ENCODE peak calls at places on chromosomes 13 and 19, in seven cellular contexts. G is esophagus squamous epithelium, Z is spleen, D is A549, B is uterus, F is ovary, T is tibial nerve. W is an unnamed sample. For H3K4me1, the result is how much of the 10 kb centered on the place peaks cover.

GRCh38 chr13:31168736-31169135 is 7.0 kb upstream of the HSPH1 start:
- DNase-seq in Z (no peak), B (no peak), T (no peak), D (no peak), F (no peak), G (no peak), W (no peak)

GRCh38 chr13:30331331-30331771 is 24.0 kb upstream of the KATNAL1 start:
- DNase-seq in F (peak), T (no peak), G (no peak), Z (no peak), B (peak), D (no peak), W (no peak)

GRCh38 chr13:93462151-93462550 is 235.5 kb downstream of the GPC6 start:
- DNase-seq in D (no peak), Z (no peak), T (no peak), F (no peak), G (no peak), B (no peak), W (no peak)

GRCh38 chr13:97856001-97856675 is 97.3 kb upstream of the IPO5 start:
- DNase-seq in D (no peak), Z (no peak), B (peak), T (peak), F (peak), G (no peak), W (peak)

GRCh38 chr13:35292329-35292728 is 184.2 kb downstream of the MAB21L1 start:
- DNase-seq in D (no peak), Z (no peak), F (no peak), B (no peak), G (no peak), T (no peak), W (no peak)

GRCh38 chr13:111856571-111856970 is 210.4 kb upstream of the SOX1 start:
- DNase-seq in D (no peak), F (no peak), Z (no peak), B (no peak), G (no peak), T (no peak), W (peak)

GRCh38 chr19:39032164-39032918 is at the start of gene FBXO27:
- DNase-seq in D (no peak), G (no peak), F (peak), Z (no peak), T (no peak), B (no peak), W (no peak)

GRCh38 chr13:35393886-35394285 is 82.6 kb downstream of the MAB21L1 start:
- DNase-seq in G (no peak), F (no peak), B (no peak), D (no peak), Z (no peak), T (no peak), W (no peak)

GRCh38 chr19:49524812-49525455 is 2.9 kb upstream of the RCN3 start:
- DNase-seq in T (no peak), F (no peak), D (no peak), G (no peak), Z (peak), B (no peak), W (no peak)

GRCh38 chr13:101300531-101300930 is 115.8 kb downstream of the NALCN start:
- DNase-seq in T (no peak), D (no peak), G (no peak), Z (no peak), F (no peak), B (no peak), W (no peak)

DNA sequence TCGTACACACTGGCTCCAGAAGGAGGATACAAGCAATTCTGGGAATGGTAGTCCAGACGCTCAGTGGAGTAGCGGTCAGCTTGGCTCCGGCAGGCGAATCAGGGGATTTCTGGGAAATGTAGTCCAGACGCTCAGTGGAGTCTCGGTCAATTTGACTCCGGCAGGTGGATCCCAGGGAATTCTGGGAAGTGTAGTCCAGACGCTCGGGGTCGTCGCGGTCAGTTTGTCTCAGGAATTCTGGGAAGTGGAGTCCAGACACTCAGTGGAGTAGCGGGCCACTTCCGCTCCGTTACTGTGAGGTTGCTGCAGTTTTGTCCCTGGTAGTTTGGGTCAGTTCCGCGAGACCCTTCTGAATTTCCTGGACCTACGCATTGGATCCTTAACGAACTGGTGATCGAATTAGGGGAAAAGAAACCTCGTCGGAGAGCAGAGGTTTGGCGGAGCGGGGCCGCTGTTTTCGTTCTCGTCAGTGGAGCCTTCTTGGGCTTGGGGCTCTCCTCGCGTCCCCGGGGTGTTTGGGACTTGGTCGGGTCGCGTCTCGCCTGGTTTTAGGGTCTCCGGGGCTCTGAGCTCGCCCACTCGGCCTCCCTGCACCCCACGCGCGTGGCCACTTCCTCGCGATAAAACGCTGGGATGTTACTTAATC is at the start of gene ZNF225:
- DNase-seq in T (peak), D (peak), Z (peak), F (peak), B (peak), G (peak), W (peak)
- TF ChIP-seq POLR2A in T (no peak), D (peak), Z (no peak), F (no peak), B (no peak), G (no peak), W (no peak)

DNA sequence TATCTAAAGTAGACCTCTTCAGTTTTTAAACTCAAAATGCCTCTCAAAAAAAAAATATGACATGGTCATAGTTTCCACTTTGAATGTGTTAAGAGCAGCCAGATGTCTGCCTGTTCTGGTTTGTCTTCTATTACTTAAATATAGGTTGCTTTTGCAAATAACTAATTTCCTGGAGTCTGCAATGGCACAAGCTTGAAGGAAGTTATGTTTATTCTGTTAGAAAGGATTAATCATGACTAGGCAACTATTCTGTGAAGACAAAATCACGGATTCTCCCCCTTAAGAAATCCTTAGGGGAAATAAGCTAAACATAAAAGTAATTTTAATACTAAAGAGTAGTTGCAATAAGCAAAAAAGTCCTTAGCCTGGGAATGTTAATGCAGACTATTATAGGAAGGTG is 26.3 kb downstream of the SKA3 start:
- DNase-seq in F (no peak), Z (no peak), D (no peak), B (no peak), T (no peak), G (no peak), W (no peak)
- H3K27ac ChIP-seq in F (no peak), Z (no peak), D (no peak), B (no peak), T (no peak), G (no peak), W (no peak)

DNA sequence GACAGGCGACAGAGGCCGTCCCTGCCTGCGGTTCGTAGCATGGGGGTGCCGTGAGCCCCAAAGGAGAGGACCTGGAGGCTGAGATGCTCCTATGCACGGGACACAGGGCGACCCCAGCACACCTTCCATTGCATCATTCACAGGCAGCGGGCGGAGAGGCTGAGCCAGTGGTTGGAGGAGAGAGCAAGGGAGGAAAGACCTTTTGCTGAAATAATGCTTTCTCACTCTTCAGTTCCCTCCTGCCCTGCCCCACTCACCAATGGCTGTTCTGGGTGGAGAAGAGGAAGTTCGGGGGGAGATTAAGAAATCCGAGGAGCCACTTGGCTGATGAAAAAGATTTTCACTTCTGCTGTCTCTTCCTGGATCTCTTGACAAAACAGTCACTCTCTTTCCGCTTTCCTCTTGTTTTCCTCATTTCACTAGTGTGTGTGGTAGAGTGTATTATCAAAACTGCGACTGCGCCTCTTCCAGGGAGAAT is at the start of gene NLRP12:
- DNase-seq in D (no peak), T (peak), B (no peak), G (no peak), F (no peak), Z (peak), W (no peak)
- H3K4me1 ChIP-seq in D (under half), T (under half), B (under half), G (under half), F (under half), Z (under half), W (under half)

GRCh38 chr19:3682286-3682685 is 18.0 kb downstream of the PIP5K1C start:
- DNase-seq in T (no peak), Z (no peak), D (no peak), B (no peak), F (no peak), G (no peak), W (no peak)

GRCh38 chr19:3682741-3683404 is 17.4 kb downstream of the PIP5K1C start:
- DNase-seq in Z (no peak), G (no peak), F (no peak), D (no peak), T (no peak), B (peak), W (no peak)

GRCh38 chr19:3684817-3685410 is 15.4 kb downstream of the PIP5K1C start:
- DNase-seq in B (no peak), G (no peak), Z (no peak), T (no peak), D (no peak), F (no peak), W (no peak)

GRCh38 chr19:3683405-3683865 is 16.8 kb downstream of the PIP5K1C start:
- DNase-seq in D (no peak), B (peak), Z (no peak), T (no peak), F (no peak), G (no peak), W (no peak)

GRCh38 chr19:3683866-3684816 is 16.1 kb downstream of the PIP5K1C start:
- DNase-seq in G (no peak), B (no peak), Z (no peak), D (no peak), T (no peak), F (no peak), W (no peak)
- TF ChIP-seq POLR2A in G (no peak), B (no peak), Z (no peak), D (no peak), T (no peak), F (no peak), W (no peak)

DNA sequence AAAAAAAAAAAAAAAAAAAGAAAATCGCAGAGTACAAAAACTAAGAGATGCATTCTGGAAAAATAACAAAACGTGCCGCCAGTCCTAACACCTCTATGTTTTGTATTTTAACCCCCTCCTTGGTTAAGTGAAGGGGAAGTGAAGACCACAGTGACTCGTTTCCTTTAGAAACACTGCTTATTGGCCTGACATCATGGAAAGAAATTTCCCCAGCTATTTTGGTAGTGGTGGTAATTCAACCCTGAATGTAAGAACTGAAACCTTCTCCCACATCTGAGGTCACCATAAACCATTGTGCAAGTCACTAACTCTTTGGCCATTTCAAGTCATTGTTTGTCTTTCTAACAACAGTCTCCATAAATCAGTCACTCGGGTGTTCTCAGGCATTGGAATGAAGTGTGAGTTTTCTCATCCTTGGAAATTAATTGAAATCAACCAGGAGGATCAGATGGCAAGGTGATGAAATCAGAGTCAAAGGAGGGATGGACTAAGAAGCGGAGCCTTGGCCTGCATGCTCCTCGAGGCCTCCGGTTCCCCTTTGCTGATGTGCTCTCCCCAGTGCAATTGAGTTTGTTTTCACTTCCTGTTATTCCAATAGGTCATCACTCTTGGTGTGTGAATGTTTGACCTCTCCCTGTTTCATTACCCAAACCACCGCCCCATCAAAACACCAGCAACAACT is 443.9 kb downstream of the FGF9 start:
- DNase-seq in F (no peak), G (no peak), D (no peak), T (peak), B (no peak), Z (no peak), W (no peak)
- H3K27ac ChIP-seq in F (no peak), G (no peak), D (no peak), T (no peak), B (no peak), Z (peak), W (no peak)

GRCh38 chr19:16260794-16261161 is 63.1 kb downstream of the AP1M1 start:
- DNase-seq in B (no peak), F (no peak), Z (no peak), D (no peak), G (no peak), T (no peak), W (no peak)
- H3K4me1 ChIP-seq in B (under half), F (under half), Z (half or more), D (under half), G (under half), T (under half), W (under half)

DNA sequence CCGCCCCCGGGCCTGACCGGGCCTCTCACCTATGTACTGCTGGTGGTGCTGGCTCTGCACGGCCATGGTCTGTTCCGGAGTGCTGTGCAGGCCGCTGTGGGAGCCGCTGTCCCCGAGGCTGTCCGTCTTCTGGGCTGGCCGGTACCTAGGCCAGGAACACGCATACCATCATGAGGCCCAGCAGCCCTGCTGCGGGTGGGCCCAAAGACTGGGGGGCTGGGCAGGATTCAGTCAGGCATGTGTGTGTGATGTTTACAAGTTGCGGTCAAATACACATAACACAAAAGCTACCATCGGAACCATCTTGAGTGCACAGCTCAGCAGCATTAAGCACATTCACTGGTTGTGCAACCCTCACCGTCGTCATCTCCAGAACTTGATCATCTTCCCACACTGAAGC is 32.2 kb upstream of the RANBP3 start:
- DNase-seq in D (no peak), G (no peak), F (no peak), B (no peak), Z (no peak), T (no peak), W (no peak)
- TF ChIP-seq POLR2A in D (no peak), G (no peak), F (no peak), B (no peak), Z (no peak), T (no peak), W (no peak)

GRCh38 chr19:18849838-18850400 is 18.2 kb downstream of the UPF1 start:
- DNase-seq in Z (peak), B (peak), T (no peak), G (no peak), D (no peak), F (no peak), W (no peak)
- H3K27ac ChIP-seq in Z (peak), B (peak), T (no peak), G (peak), D (no peak), F (peak), W (peak)